ENCODE peak calls at places on chromosomes 11 and 22, in five cellular contexts. V, C, X, N and F are unnamed samples.

GRCh38 chr11:129815596-129816461 is at the start of gene TMEM45B:
- DNase-seq in V (no peak), C (no peak), X (no peak), N (no peak), F (no peak)

GRCh38 chr22:20155330-20156041 is 4.6 kb upstream of the CCDC188 start:
- DNase-seq in V (no peak), C (peak; percentile 31), X (no peak), N (peak; percentile 17), F (peak; percentile 43)

GRCh38 chr11:3345736-3346135 is 33.2 kb downstream of the ZNF195 start:
- DNase-seq in V (no peak), C (no peak), X (no peak), N (no peak), F (no peak)

GRCh38 chr11:86174101-86175046 is 70.2 kb upstream of the EED start:
- DNase-seq in V (peak; percentile 61), C (peak; percentile 99), X (peak; percentile 90), N (no peak), F (peak; percentile 85)

GRCh38 chr11:706439-706956 is 467 bp downstream of the EPS8L2 start:
- DNase-seq in V (no peak), C (peak; percentile 34), X (peak; percentile 82), N (no peak), F (peak; percentile 82)

GRCh38 chr11:61332266-61332822 is 561 bp downstream of the DDB1 start:
- DNase-seq in V (no peak), C (peak; percentile 27), X (peak; percentile 68), N (no peak), F (peak; percentile 71)

GRCh38 chr11:13336246-13336873 is 58.8 kb downstream of the BMAL1 start:
- DNase-seq in V (no peak), C (no peak), X (no peak), N (no peak), F (no peak)

GRCh38 chr11:19650929-19651487 is 61.6 kb upstream of the NAV2 start:
- DNase-seq in V (no peak), C (no peak), X (no peak), N (no peak), F (no peak)

GRCh38 chr22:48753752-48754517 is 1073.7 kb downstream of the BRD1 start:
- DNase-seq in V (no peak), C (no peak), X (peak; percentile 3), N (no peak), F (no peak)

GRCh38 chr11:58744988-58745704 is 13.4 kb upstream of the GLYAT start:
- DNase-seq in V (no peak), C (no peak), X (no peak), N (no peak), F (no peak)

GRCh38 chr11:44596541-44597276 is 31.2 kb downstream of the CD82 start:
- DNase-seq in V (no peak), C (no peak), X (no peak), N (no peak), F (no peak)

GRCh38 chr11:77052531-77052930 is 14.2 kb upstream of the CAPN5 start:
- DNase-seq in V (no peak), C (no peak), X (no peak), N (no peak), F (no peak)

GRCh38 chr11:44443836-44444769 is 121.4 kb upstream of the CD82 start:
- DNase-seq in V (no peak), C (no peak), X (no peak), N (no peak), F (no peak)

GRCh38 chr22:39135092-39135896 is 17.2 kb downstream of the CBX7 start:
- DNase-seq in V (no peak), C (peak; percentile 42), X (peak; percentile 62), N (no peak), F (peak; percentile 68)

GRCh38 chr11:131691558-131692041 is 321.2 kb downstream of the NTM start:
- DNase-seq in V (no peak), C (peak; percentile 41), X (peak; percentile 89), N (no peak), F (peak; percentile 86)

GRCh38 chr11:12005061-12005460 is 3.4 kb downstream of the DKK3 start:
- DNase-seq in V (no peak), C (no peak), X (no peak), N (no peak), F (no peak)

GRCh38 chr11:69639843-69640242 is 1.1 kb upstream of the CCND1 start:
- DNase-seq in V (no peak), C (no peak), X (no peak), N (no peak), F (no peak)

GRCh38 chr11:64264371-64264852 is 13.1 kb downstream of the PLCB3 start:
- DNase-seq in V (no peak), C (no peak), X (no peak), N (no peak), F (no peak)

GRCh38 chr22:22552630-22553029 is 6.4 kb downstream of the PRAME start:
- DNase-seq in V (no peak), C (peak; percentile 12), X (no peak), N (no peak), F (no peak)

GRCh38 chr11:117815262-117815803 is 9.2 kb downstream of the FXYD2 start:
- DNase-seq in V (no peak), C (no peak), X (no peak), N (no peak), F (no peak)